ENCODE peak calls at places on chromosomes 4 and X, in eight cellular contexts. One of them, this sample, is unnamed.

GRCh38 chrX:111431007-111431406 is 19.0 kb upstream of the DCX start:
- DNase-seq in DND-41: no peak
- DNase-seq in adipocyte: no peak
- DNase-seq in fibroblast of lung: no peak
- DNase-seq in neuronal stem cell: no peak
- DNase-seq in endodermal cell: no peak
- DNase-seq in IMR-90: no peak
- DNase-seq in Karpas-422: no peak
- DNase-seq in this sample: no peak

GRCh38 chrX:65871671-65872311 is 168.1 kb downstream of the VSIG4 start:
- DNase-seq in DND-41: peak
- DNase-seq in adipocyte: no peak
- DNase-seq in fibroblast of lung: no peak
- DNase-seq in neuronal stem cell: no peak
- DNase-seq in endodermal cell: peak
- DNase-seq in IMR-90: no peak
- DNase-seq in Karpas-422: no peak
- DNase-seq in this sample: no peak

GRCh38 chr4:142405021-142405991 is 440.8 kb downstream of the INPP4B start:
- DNase-seq in DND-41: peak
- DNase-seq in adipocyte: peak
- DNase-seq in fibroblast of lung: peak
- DNase-seq in neuronal stem cell: peak
- DNase-seq in endodermal cell: peak
- DNase-seq in IMR-90: peak
- DNase-seq in Karpas-422: no peak
- DNase-seq in this sample: peak

GRCh38 chrX:68175569-68175968 is 257.7 kb downstream of the OPHN1 start:
- DNase-seq in DND-41: no peak
- DNase-seq in adipocyte: peak
- DNase-seq in fibroblast of lung: peak
- DNase-seq in neuronal stem cell: no peak
- DNase-seq in endodermal cell: no peak
- DNase-seq in IMR-90: peak
- DNase-seq in Karpas-422: no peak
- DNase-seq in this sample: no peak

GRCh38 chr4:173217727-173218126 is 49.1 kb downstream of the GALNT7 start:
- DNase-seq in DND-41: no peak
- DNase-seq in adipocyte: peak
- DNase-seq in fibroblast of lung: peak
- DNase-seq in neuronal stem cell: no peak
- DNase-seq in endodermal cell: no peak
- DNase-seq in IMR-90: peak
- DNase-seq in Karpas-422: no peak
- DNase-seq in this sample: no peak

GRCh38 chrX:276588-277171 is 4.5 kb upstream of the PLCXD1 start:
- DNase-seq in DND-41: no peak
- DNase-seq in adipocyte: peak
- DNase-seq in fibroblast of lung: peak
- DNase-seq in neuronal stem cell: no peak
- DNase-seq in endodermal cell: no peak
- DNase-seq in IMR-90: peak
- DNase-seq in Karpas-422: no peak
- DNase-seq in this sample: peak

GRCh38 chrX:48101443-48101842 is 29.0 kb upstream of the SPACA5B start:
- DNase-seq in DND-41: no peak
- DNase-seq in adipocyte: no peak
- DNase-seq in fibroblast of lung: no peak
- DNase-seq in neuronal stem cell: no peak
- DNase-seq in endodermal cell: no peak
- DNase-seq in IMR-90: no peak
- DNase-seq in Karpas-422: no peak
- DNase-seq in this sample: no peak

GRCh38 chr4:36392049-36392448 is 110.6 kb downstream of the DTHD1 start:
- DNase-seq in DND-41: no peak
- DNase-seq in adipocyte: no peak
- DNase-seq in fibroblast of lung: peak
- DNase-seq in neuronal stem cell: no peak
- DNase-seq in endodermal cell: no peak
- DNase-seq in IMR-90: no peak
- DNase-seq in Karpas-422: no peak
- DNase-seq in this sample: no peak

GRCh38 chr4:186167605-186168004 is 23.8 kb upstream of the CYP4V2 start:
- DNase-seq in DND-41: no peak
- DNase-seq in adipocyte: no peak
- DNase-seq in fibroblast of lung: no peak
- DNase-seq in neuronal stem cell: no peak
- DNase-seq in endodermal cell: no peak
- DNase-seq in IMR-90: no peak
- DNase-seq in Karpas-422: no peak
- DNase-seq in this sample: no peak

GRCh38 chrX:115892787-115893671 is 277.5 kb upstream of the AGTR2 start:
- DNase-seq in DND-41: no peak
- DNase-seq in adipocyte: no peak
- DNase-seq in fibroblast of lung: peak
- DNase-seq in neuronal stem cell: no peak
- DNase-seq in endodermal cell: peak
- DNase-seq in IMR-90: peak
- DNase-seq in Karpas-422: peak
- DNase-seq in this sample: peak

GRCh38 chrX:12610079-12610478 is 181.1 kb upstream of the PRPS2 start:
- DNase-seq in DND-41: no peak
- DNase-seq in adipocyte: no peak
- DNase-seq in fibroblast of lung: peak
- DNase-seq in neuronal stem cell: no peak
- DNase-seq in endodermal cell: no peak
- DNase-seq in IMR-90: peak
- DNase-seq in Karpas-422: no peak
- DNase-seq in this sample: no peak

GRCh38 chrX:12617241-12617640 is 174.0 kb upstream of the PRPS2 start:
- DNase-seq in DND-41: no peak
- DNase-seq in adipocyte: no peak
- DNase-seq in fibroblast of lung: no peak
- DNase-seq in neuronal stem cell: no peak
- DNase-seq in endodermal cell: no peak
- DNase-seq in IMR-90: no peak
- DNase-seq in Karpas-422: no peak
- DNase-seq in this sample: no peak

GRCh38 chrX:12614266-12614665 is 176.9 kb upstream of the PRPS2 start:
- DNase-seq in DND-41: no peak
- DNase-seq in adipocyte: no peak
- DNase-seq in fibroblast of lung: no peak
- DNase-seq in neuronal stem cell: no peak
- DNase-seq in endodermal cell: peak
- DNase-seq in IMR-90: no peak
- DNase-seq in Karpas-422: no peak
- DNase-seq in this sample: no peak

GRCh38 chrX:12611471-12611870 is 179.7 kb upstream of the PRPS2 start:
- DNase-seq in DND-41: no peak
- DNase-seq in adipocyte: no peak
- DNase-seq in fibroblast of lung: no peak
- DNase-seq in neuronal stem cell: no peak
- DNase-seq in endodermal cell: no peak
- DNase-seq in IMR-90: no peak
- DNase-seq in Karpas-422: no peak
- DNase-seq in this sample: no peak

GRCh38 chrX:12615061-12615460 is 176.2 kb upstream of the PRPS2 start:
- DNase-seq in DND-41: no peak
- DNase-seq in adipocyte: no peak
- DNase-seq in fibroblast of lung: no peak
- DNase-seq in neuronal stem cell: no peak
- DNase-seq in endodermal cell: no peak
- DNase-seq in IMR-90: no peak
- DNase-seq in Karpas-422: no peak
- DNase-seq in this sample: no peak
- H3K9ac ChIP-seq in DND-41: no peak
- H3K9ac ChIP-seq in adipocyte: no peak
- H3K9ac ChIP-seq in fibroblast of lung: no peak
- H3K9ac ChIP-seq in neuronal stem cell: no peak
- H3K9ac ChIP-seq in endodermal cell: no peak
- H3K9ac ChIP-seq in IMR-90: no peak
- H3K9ac ChIP-seq in Karpas-422: no peak
- H3K9ac ChIP-seq in this sample: no peak

DNA sequence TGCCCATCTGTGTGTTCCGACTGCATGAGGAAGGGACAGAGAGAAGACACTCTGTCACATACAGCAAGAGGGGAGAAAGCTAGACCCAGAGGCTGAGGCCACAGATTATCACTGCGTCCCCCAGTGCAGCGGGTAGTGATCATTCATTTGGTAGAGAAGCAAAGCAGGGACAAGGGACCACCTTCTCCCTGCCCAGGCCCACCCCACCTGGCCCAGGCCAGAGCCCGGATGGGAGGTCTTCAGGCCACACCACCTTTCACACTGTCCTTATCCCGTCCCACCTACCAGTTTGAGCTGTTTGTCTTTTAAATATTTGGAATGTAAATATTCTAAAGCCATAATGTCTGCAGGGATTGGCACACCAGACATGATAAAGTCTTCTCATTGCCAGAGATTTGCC is 10.6 kb downstream of the TNIP2 start:
- DNase-seq in DND-41: no peak
- DNase-seq in adipocyte: no peak
- DNase-seq in fibroblast of lung: no peak
- DNase-seq in neuronal stem cell: no peak
- DNase-seq in endodermal cell: no peak
- DNase-seq in IMR-90: no peak
- DNase-seq in Karpas-422: no peak
- DNase-seq in this sample: peak
- H3K9ac ChIP-seq in DND-41: no peak
- H3K9ac ChIP-seq in adipocyte: no peak
- H3K9ac ChIP-seq in fibroblast of lung: no peak
- H3K9ac ChIP-seq in neuronal stem cell: no peak
- H3K9ac ChIP-seq in endodermal cell: no peak
- H3K9ac ChIP-seq in IMR-90: no peak
- H3K9ac ChIP-seq in Karpas-422: peak
- H3K9ac ChIP-seq in this sample: no peak

GRCh38 chr4:78566834-78567501 is 15.4 kb downstream of the ANXA3 start:
- DNase-seq in DND-41: no peak
- DNase-seq in adipocyte: no peak
- DNase-seq in fibroblast of lung: peak
- DNase-seq in neuronal stem cell: no peak
- DNase-seq in endodermal cell: peak
- DNase-seq in IMR-90: no peak
- DNase-seq in Karpas-422: no peak
- DNase-seq in this sample: no peak
- H3K9ac ChIP-seq in DND-41: no peak
- H3K9ac ChIP-seq in adipocyte: no peak
- H3K9ac ChIP-seq in fibroblast of lung: no peak
- H3K9ac ChIP-seq in neuronal stem cell: no peak
- H3K9ac ChIP-seq in endodermal cell: no peak
- H3K9ac ChIP-seq in IMR-90: no peak
- H3K9ac ChIP-seq in Karpas-422: no peak
- H3K9ac ChIP-seq in this sample: no peak

GRCh38 chr4:128294464-128294863 is 6.9 kb upstream of the PGRMC2 start:
- DNase-seq in DND-41: no peak
- DNase-seq in adipocyte: no peak
- DNase-seq in fibroblast of lung: no peak
- DNase-seq in neuronal stem cell: no peak
- DNase-seq in endodermal cell: no peak
- DNase-seq in IMR-90: no peak
- DNase-seq in Karpas-422: no peak
- DNase-seq in this sample: no peak

GRCh38 chr4:128290526-128290925 is 2.9 kb upstream of the PGRMC2 start:
- DNase-seq in DND-41: no peak
- DNase-seq in adipocyte: no peak
- DNase-seq in fibroblast of lung: no peak
- DNase-seq in neuronal stem cell: no peak
- DNase-seq in endodermal cell: no peak
- DNase-seq in IMR-90: no peak
- DNase-seq in Karpas-422: no peak
- DNase-seq in this sample: no peak

GRCh38 chr4:128291096-128291495 is 3.5 kb upstream of the PGRMC2 start:
- DNase-seq in DND-41: no peak
- DNase-seq in adipocyte: no peak
- DNase-seq in fibroblast of lung: no peak
- DNase-seq in neuronal stem cell: no peak
- DNase-seq in endodermal cell: no peak
- DNase-seq in IMR-90: no peak
- DNase-seq in Karpas-422: no peak
- DNase-seq in this sample: no peak

GRCh38 chr4:128289523-128290158 is 2.0 kb upstream of the PGRMC2 start:
- DNase-seq in DND-41: no peak
- DNase-seq in adipocyte: no peak
- DNase-seq in fibroblast of lung: no peak
- DNase-seq in neuronal stem cell: no peak
- DNase-seq in endodermal cell: no peak
- DNase-seq in IMR-90: no peak
- DNase-seq in Karpas-422: no peak
- DNase-seq in this sample: no peak

GRCh38 chr4:128292349-128292748 is 4.7 kb upstream of the PGRMC2 start:
- DNase-seq in DND-41: no peak
- DNase-seq in adipocyte: no peak
- DNase-seq in fibroblast of lung: no peak
- DNase-seq in neuronal stem cell: no peak
- DNase-seq in endodermal cell: no peak
- DNase-seq in IMR-90: no peak
- DNase-seq in Karpas-422: no peak
- DNase-seq in this sample: no peak
- H3K9ac ChIP-seq in DND-41: no peak
- H3K9ac ChIP-seq in adipocyte: no peak
- H3K9ac ChIP-seq in fibroblast of lung: no peak
- H3K9ac ChIP-seq in neuronal stem cell: no peak
- H3K9ac ChIP-seq in endodermal cell: no peak
- H3K9ac ChIP-seq in IMR-90: no peak
- H3K9ac ChIP-seq in Karpas-422: no peak
- H3K9ac ChIP-seq in this sample: no peak

GRCh38 chr4:140153419-140153743 is 603 bp downstream of the MAML3 start:
- DNase-seq in DND-41: no peak
- DNase-seq in adipocyte: no peak
- DNase-seq in fibroblast of lung: no peak
- DNase-seq in neuronal stem cell: no peak
- DNase-seq in endodermal cell: no peak
- DNase-seq in IMR-90: no peak
- DNase-seq in Karpas-422: no peak
- DNase-seq in this sample: no peak
- H3K9ac ChIP-seq in DND-41: peak
- H3K9ac ChIP-seq in adipocyte: peak
- H3K9ac ChIP-seq in fibroblast of lung: peak
- H3K9ac ChIP-seq in neuronal stem cell: peak
- H3K9ac ChIP-seq in endodermal cell: peak
- H3K9ac ChIP-seq in IMR-90: peak
- H3K9ac ChIP-seq in Karpas-422: peak
- H3K9ac ChIP-seq in this sample: peak

GRCh38 chr4:51835079-51835478 is 7.9 kb upstream of the DCUN1D4 start:
- DNase-seq in DND-41: no peak
- DNase-seq in adipocyte: no peak
- DNase-seq in fibroblast of lung: no peak
- DNase-seq in neuronal stem cell: no peak
- DNase-seq in endodermal cell: no peak
- DNase-seq in IMR-90: no peak
- DNase-seq in Karpas-422: no peak
- DNase-seq in this sample: no peak
- H3K9ac ChIP-seq in DND-41: no peak
- H3K9ac ChIP-seq in adipocyte: no peak
- H3K9ac ChIP-seq in fibroblast of lung: no peak
- H3K9ac ChIP-seq in neuronal stem cell: no peak
- H3K9ac ChIP-seq in endodermal cell: no peak
- H3K9ac ChIP-seq in IMR-90: no peak
- H3K9ac ChIP-seq in Karpas-422: no peak
- H3K9ac ChIP-seq in this sample: no peak

GRCh38 chr4:119204898-119205297 is 7.6 kb upstream of the USP53 start:
- DNase-seq in DND-41: no peak
- DNase-seq in adipocyte: no peak
- DNase-seq in fibroblast of lung: no peak
- DNase-seq in neuronal stem cell: no peak
- DNase-seq in endodermal cell: no peak
- DNase-seq in IMR-90: no peak
- DNase-seq in Karpas-422: no peak
- DNase-seq in this sample: no peak
- H3K9ac ChIP-seq in DND-41: no peak
- H3K9ac ChIP-seq in adipocyte: peak
- H3K9ac ChIP-seq in fibroblast of lung: no peak
- H3K9ac ChIP-seq in neuronal stem cell: no peak
- H3K9ac ChIP-seq in endodermal cell: no peak
- H3K9ac ChIP-seq in IMR-90: peak
- H3K9ac ChIP-seq in Karpas-422: no peak
- H3K9ac ChIP-seq in this sample: no peak

This sample was measured in kidney.